ENCODE peak calls at places on chromosomes 13 and 19, in eight cellular contexts. I is astrocyte of the cerebellum; K is HTR-8/SVneo; J is Right ventricle myocardium superior; X is midbrain; F is stimulated activated CD4-positive, alpha-beta T cell treated with anti-CD3 and anti-CD28 coated beads, Interleukin-4, amount 100 ng/mL, for 1 hour; Y is left ventricle myocardium inferior; C is HuH-7.5. Z is an unnamed sample.

GRCh38 chr13:45068036-45069001 is 52.0 kb upstream of the GTF2F2 start:
- DNase-seq in I (no peak), K (no peak), J (no peak), X (no peak), F (no peak), Y (no peak), C (no peak), Z (no peak)

GRCh38 chr19:18894254-18895037 is 1.5 kb downstream of the CERS1 start:
- DNase-seq in I (no peak), K (no peak), J (peak; percentile 49), X (peak; percentile 92), F (no peak), Y (no peak), C (no peak), Z (no peak)

GRCh38 chr19:30931307-30931706 is 417.9 kb downstream of the TSHZ3 start:
- DNase-seq in I (no peak), K (no peak), J (no peak), X (no peak), F (no peak), Y (no peak), C (no peak), Z (no peak)

GRCh38 chr13:109840201-109840892 is 54.0 kb upstream of the IRS2 start:
- DNase-seq in I (no peak), K (peak; percentile 48), J (no peak), X (no peak), F (peak; percentile 6), Y (no peak), C (no peak), Z (peak; percentile 47)

GRCh38 chr13:59088716-59089115 is 1075.0 kb downstream of the DIAPH3 start:
- DNase-seq in I (peak; percentile 53), K (no peak), J (no peak), X (no peak), F (no peak), Y (no peak), C (no peak), Z (no peak)

GRCh38 chr13:45206340-45206739 is 5.5 kb upstream of the KCTD4 start:
- DNase-seq in I (peak; percentile 85), K (peak; percentile 52), J (no peak), X (no peak), F (no peak), Y (no peak), C (no peak), Z (peak; percentile 66)

GRCh38 chr19:40692212-40692551 is 1.7 kb upstream of the NUMBL start:
- DNase-seq in I (no peak), K (no peak), J (no peak), X (no peak), F (no peak), Y (no peak), C (no peak), Z (no peak)

GRCh38 chr13:50679321-50679720 is 164.2 kb downstream of the DLEU7 start:
- DNase-seq in I (no peak), K (no peak), J (no peak), X (no peak), F (no peak), Y (no peak), C (no peak), Z (no peak)

GRCh38 chr19:55372316-55373081 is 2.2 kb upstream of the IL11 start:
- DNase-seq in I (no peak), K (peak; percentile 79), J (no peak), X (no peak), F (no peak), Y (no peak), C (no peak), Z (no peak)

GRCh38 chr13:39072842-39073241 is 34.6 kb downstream of the NHLRC3 start:
- DNase-seq in I (no peak), K (no peak), J (no peak), X (no peak), F (no peak), Y (no peak), C (no peak), Z (no peak)

GRCh38 chr19:8592231-8593009 is 15.2 kb upstream of the MYO1F start:
- DNase-seq in I (peak; percentile 94), K (peak; percentile 95), J (peak; percentile 98), X (peak; percentile 82), F (peak; percentile 93), Y (peak; percentile 95), C (no peak), Z (no peak)

GRCh38 chr13:59829690-59830089 is 334.0 kb downstream of the DIAPH3 start:
- DNase-seq in I (no peak), K (no peak), J (no peak), X (no peak), F (no peak), Y (no peak), C (no peak), Z (no peak)

GRCh38 chr13:50358221-50358620 is 343.0 kb downstream of the KCNRG start:
- DNase-seq in I (no peak), K (no peak), J (no peak), X (peak; percentile 27), F (no peak), Y (no peak), C (no peak), Z (no peak)

GRCh38 chr13:30338331-30338851 is 31.0 kb upstream of the KATNAL1 start:
- DNase-seq in I (no peak), K (no peak), J (no peak), X (no peak), F (no peak), Y (no peak), C (no peak), Z (no peak)

GRCh38 chr19:43527860-43528622 is 1.0 kb upstream of the ETHE1 start:
- DNase-seq in I (no peak), K (no peak), J (peak; percentile 53), X (no peak), F (no peak), Y (no peak), C (no peak), Z (no peak)

GRCh38 chr13:45055198-45055901 is 65.0 kb upstream of the GTF2F2 start:
- DNase-seq in I (peak; percentile 89), K (peak; percentile 79), J (no peak), X (no peak), F (peak; percentile 54), Y (no peak), C (no peak), Z (peak; percentile 83)

GRCh38 chr19:2188708-2189385 is 25.1 kb downstream of the DOT1L start:
- DNase-seq in I (no peak), K (no peak), J (no peak), X (no peak), F (no peak), Y (no peak), C (no peak), Z (no peak)

GRCh38 chr19:11116507-11116906 is 27.2 kb downstream of the LDLR start:
- DNase-seq in I (no peak), K (no peak), J (no peak), X (no peak), F (no peak), Y (no peak), C (no peak), Z (no peak)

GRCh38 chr13:107370036-107370785 is 802.3 kb upstream of the ARGLU1 start:
- DNase-seq in I (peak; percentile 27), K (no peak), J (no peak), X (no peak), F (no peak), Y (no peak), C (no peak), Z (no peak)

GRCh38 chr13:50715402-50716146 is 127.9 kb downstream of the DLEU7 start:
- DNase-seq in I (no peak), K (no peak), J (peak; percentile 74), X (peak; percentile 57), F (no peak), Y (peak; percentile 43), C (no peak), Z (no peak)

GRCh38 chr19:18441804-18442788 is 4.2 kb upstream of the ISYNA1 start:
- DNase-seq in I (no peak), K (no peak), J (no peak), X (no peak), F (no peak), Y (no peak), C (no peak), Z (no peak)

GRCh38 chr13:73870970-73871935 is 263.0 kb downstream of the KLF12 start:
- DNase-seq in I (peak; percentile 68), K (peak; percentile 17), J (no peak), X (no peak), F (no peak), Y (no peak), C (no peak), Z (no peak)

Z was measured in HFF-Myc.